ENCODE peak calls at places on chromosomes 16 and 17, in ten cellular contexts. R, T, W, Y, Z, J, G, S, B and X are unnamed samples.

GRCh38 chr17:72726936-72727335 is 365.6 kb downstream of the SLC39A11 start:
- DNase-seq in R (no peak), T (no peak), W (peak), Y (no peak), Z (peak), J (no peak), G (no peak), S (no peak), B (peak), X (peak)

GRCh38 chr16:70552675-70553074 is 29.1 kb downstream of the SF3B3 start:
- DNase-seq in R (no peak), T (no peak), W (no peak), Y (no peak), Z (no peak), J (no peak), G (no peak), S (no peak), B (no peak), X (no peak)

GRCh38 chr16:529012-529575 is 1.6 kb downstream of the CAPN15 start:
- DNase-seq in R (no peak), T (no peak), W (no peak), Y (no peak), Z (no peak), J (no peak), G (no peak), S (no peak), B (no peak), X (no peak)

GRCh38 chr16:23453338-23454052 is 506 bp upstream of the COG7 start:
- DNase-seq in R (no peak), T (no peak), W (no peak), Y (no peak), Z (no peak), J (no peak), G (no peak), S (no peak), B (no peak), X (no peak)

GRCh38 chr17:36849871-36850348 is 87.4 kb upstream of the LHX1 start:
- DNase-seq in R (no peak), T (no peak), W (no peak), Y (no peak), Z (peak), J (no peak), G (peak), S (peak), B (peak), X (peak)

GRCh38 chr17:2701996-2702741 is 9.4 kb downstream of the CLUH start:
- DNase-seq in R (no peak), T (no peak), W (no peak), Y (peak), Z (no peak), J (no peak), G (no peak), S (no peak), B (no peak), X (no peak)

GRCh38 chr17:75503337-75503950 is 11.9 kb downstream of the CASKIN2 start:
- DNase-seq in R (no peak), T (no peak), W (no peak), Y (no peak), Z (no peak), J (no peak), G (no peak), S (no peak), B (no peak), X (no peak)

GRCh38 chr16:81500833-81501521 is 56.4 kb downstream of the CMIP start:
- DNase-seq in R (no peak), T (no peak), W (no peak), Y (no peak), Z (peak), J (no peak), G (no peak), S (peak), B (no peak), X (peak)

GRCh38 chr17:15091825-15092224 is 173.3 kb downstream of the PMP22 start:
- DNase-seq in R (no peak), T (no peak), W (no peak), Y (peak), Z (peak), J (no peak), G (peak), S (no peak), B (no peak), X (peak)

GRCh38 chr17:57372156-57372555 is 115.8 kb downstream of the MSI2 start:
- DNase-seq in R (no peak), T (no peak), W (no peak), Y (no peak), Z (peak), J (no peak), G (peak), S (peak), B (no peak), X (peak)

GRCh38 chr17:50872710-50873424 is 6.7 kb upstream of the TOB1 start:
- DNase-seq in R (no peak), T (no peak), W (no peak), Y (no peak), Z (no peak), J (no peak), G (no peak), S (peak), B (no peak), X (peak)

GRCh38 chr16:51150159-51150893 is 744 bp downstream of the SALL1 start:
- DNase-seq in R (no peak), T (no peak), W (no peak), Y (peak), Z (no peak), J (no peak), G (no peak), S (peak), B (no peak), X (no peak)

GRCh38 chr16:51149251-51149661 is 1.8 kb downstream of the SALL1 start:
- DNase-seq in R (no peak), T (no peak), W (no peak), Y (peak), Z (no peak), J (no peak), G (no peak), S (peak), B (no peak), X (no peak)

GRCh38 chr16:51150894-51151320 is at the start of gene SALL1:
- DNase-seq in R (no peak), T (no peak), W (no peak), Y (no peak), Z (no peak), J (no peak), G (no peak), S (peak), B (no peak), X (no peak)

GRCh38 chr16:51148674-51149228 is 2.3 kb downstream of the SALL1 start:
- DNase-seq in R (no peak), T (no peak), W (no peak), Y (no peak), Z (no peak), J (no peak), G (no peak), S (peak), B (no peak), X (no peak)

DNA sequence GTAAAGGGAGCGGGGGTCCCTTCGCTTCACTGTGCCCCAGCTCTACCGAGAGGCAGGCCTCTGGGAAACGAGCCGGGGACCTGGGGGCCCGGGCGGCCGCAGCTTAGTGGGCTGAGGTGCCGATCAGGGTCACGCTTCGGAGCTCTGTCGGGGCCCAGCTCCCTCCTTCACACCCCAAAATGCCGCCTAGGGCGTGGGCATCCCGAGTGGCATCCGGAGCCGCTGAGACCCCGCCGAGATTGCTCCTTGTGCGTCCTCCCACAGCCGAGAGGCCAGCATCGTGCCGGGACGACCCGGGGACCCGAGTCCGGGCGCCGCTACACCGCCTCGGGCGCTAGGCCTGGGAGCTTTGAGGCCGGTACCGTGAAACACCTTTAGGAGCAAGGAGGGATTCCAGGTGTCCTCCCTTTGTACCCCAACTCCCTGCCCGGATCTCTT is 1.3 kb downstream of the SALL1 start:
- DNase-seq in R (no peak), T (no peak), W (no peak), Y (peak), Z (no peak), J (no peak), G (no peak), S (no peak), B (no peak), X (no peak)
- H3K4me3 ChIP-seq in R (no peak), T (peak), W (no peak), Y (peak), Z (no peak), J (no peak), G (no peak), S (peak), B (no peak), X (no peak)

DNA sequence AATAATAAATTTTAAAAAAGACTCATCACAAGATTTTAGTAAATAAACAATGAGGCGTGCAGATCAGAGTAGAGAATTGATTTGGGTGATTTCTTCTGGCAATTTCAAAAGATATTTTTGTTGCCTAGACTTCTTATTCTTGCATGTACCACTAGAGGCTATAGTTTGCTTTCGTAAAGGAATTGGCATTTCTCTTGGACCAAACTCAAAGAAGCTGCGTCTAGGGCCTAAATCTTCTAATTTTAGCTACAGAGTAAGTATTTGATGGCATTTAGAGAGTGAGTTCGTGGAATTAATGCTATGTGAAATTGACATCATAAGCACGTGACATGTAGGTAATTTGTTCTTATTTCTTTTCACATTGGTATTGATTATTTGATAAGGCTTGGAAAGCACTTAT is 24.4 kb upstream of the ABCC11 start:
- DNase-seq in R (no peak), T (peak), W (no peak), Y (no peak), Z (no peak), J (no peak), G (no peak), S (no peak), B (no peak), X (no peak)
- TF ChIP-seq CTCF in R (no peak), T (no peak), W (no peak), Y (no peak), Z (no peak), J (no peak), G (no peak), S (peak), B (no peak), X (no peak)

DNA sequence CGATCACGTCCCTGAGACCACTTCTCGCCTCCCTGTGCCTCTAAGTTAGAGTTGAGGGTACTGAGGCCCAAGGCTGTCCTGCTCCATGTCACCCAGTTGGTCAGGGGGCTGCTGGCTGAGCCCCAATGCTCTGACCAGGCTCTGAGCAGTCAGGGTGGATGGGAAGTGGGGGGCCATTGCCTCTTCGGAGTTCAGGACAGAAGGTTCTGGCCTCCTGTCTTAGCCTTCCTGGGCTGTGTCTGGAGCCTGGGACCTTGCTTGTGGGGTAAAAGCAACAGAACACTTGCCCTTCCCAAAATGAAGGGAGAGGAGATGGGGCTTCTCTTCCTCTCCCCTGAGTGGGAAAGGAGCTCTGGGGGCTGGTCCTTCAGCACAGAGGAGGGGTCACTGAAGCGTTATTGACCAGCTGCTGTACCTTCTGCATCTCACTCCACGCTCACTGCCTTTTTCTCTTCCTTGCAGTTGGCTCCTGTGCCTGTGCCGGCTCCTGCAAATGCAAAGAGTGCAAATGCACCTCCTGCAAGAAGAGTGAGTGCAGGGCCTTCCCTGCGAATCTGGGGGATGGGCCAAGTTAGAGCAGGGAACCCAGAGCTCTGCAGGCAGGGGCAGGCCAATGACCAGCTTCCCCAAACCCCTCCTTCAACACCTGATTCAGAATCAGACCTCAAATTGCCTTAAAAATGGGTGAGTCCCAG is 580 bp downstream of the MT1X start:
- DNase-seq in R (no peak), T (no peak), W (no peak), Y (peak), Z (no peak), J (no peak), G (no peak), S (no peak), B (no peak), X (no peak)
- H3K4me3 ChIP-seq in R (peak), T (peak), W (peak), Y (peak), Z (peak), J (peak), G (peak), S (peak), B (peak), X (peak)

DNA sequence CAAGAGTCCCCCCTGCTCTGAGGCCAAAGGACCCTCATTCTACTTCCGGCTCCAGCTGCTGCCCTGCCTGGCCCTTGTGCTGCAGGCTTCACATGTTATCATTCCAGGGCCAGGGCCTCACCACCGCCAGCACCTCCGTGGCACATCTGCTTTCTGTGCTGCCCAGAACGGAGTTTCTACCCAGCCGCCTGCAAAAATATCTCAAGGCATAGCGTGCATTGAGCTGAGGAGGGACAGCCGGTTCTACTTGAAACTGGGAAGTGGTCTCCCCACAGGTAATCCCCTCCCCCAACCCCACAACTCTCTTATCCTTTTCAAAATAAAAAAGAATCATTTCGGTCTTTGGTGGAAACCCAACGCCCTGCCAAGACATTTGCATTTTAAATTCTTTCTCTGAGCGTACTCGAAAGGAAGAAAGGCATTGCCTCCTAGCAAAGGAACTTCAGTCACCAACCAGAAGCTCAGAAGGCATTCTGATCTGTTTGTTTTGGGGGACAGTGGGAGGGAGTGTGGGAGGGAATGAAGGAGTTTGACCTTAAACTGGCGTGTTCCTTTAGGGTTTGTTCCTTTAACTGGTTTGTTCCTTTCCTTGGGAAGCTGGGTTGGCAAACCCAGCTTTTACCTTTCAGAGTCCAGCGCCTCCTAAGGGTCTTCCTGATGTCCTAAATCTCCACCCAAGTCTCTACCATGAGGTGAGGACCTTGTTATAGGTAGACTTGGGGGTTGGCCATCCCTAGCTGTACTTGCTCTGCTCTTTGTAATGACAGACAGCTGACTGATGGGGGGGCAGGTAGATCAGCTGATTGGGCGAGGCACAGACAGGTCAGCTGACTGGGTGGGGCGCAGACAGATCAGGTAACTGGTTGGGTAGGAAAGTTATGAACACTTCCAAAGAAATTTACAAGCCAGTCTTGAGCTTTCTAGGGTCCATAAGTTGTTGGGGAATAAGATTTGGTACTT is 33.4 kb upstream of the PIK3R6 start:
- DNase-seq in R (no peak), T (no peak), W (no peak), Y (peak), Z (no peak), J (no peak), G (no peak), S (no peak), B (peak), X (peak)
- TF ChIP-seq CTCF in R (no peak), T (no peak), W (no peak), Y (peak), Z (no peak), J (no peak), G (no peak), S (no peak), B (peak), X (no peak)

DNA sequence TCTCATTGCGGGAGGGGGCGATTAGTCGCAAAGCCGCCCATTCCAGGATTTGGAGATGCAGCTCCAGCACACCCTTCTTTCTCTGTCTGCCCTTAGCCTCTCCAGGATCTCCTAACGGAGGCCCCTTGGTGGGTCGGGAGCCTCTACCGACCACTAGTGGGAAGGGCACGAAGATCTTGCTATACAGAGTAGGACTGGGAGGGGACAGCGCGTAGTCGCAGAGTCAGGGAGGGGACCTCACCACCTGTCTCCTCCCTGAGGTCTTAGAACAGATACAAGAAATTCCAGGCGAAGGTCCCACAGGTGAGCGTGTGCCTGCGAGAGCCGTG is 569 bp upstream of the SMTNL2 start:
- DNase-seq in R (no peak), T (no peak), W (no peak), Y (peak), Z (no peak), J (peak), G (peak), S (peak), B (no peak), X (no peak)
- H3K4me3 ChIP-seq in R (peak), T (no peak), W (no peak), Y (peak), Z (no peak), J (peak), G (peak), S (peak), B (peak), X (no peak)